ENCODE peak calls at places on chromosomes 2 and 18, in four cellular contexts. P, H, S and K are unnamed samples.
A peak's percentile ranks its signal among the peaks of the same experiment; 100 is the strongest.

GRCh38 chr18:58716046-58716766 is 44.9 kb downstream of the MALT1 start:
- DNase-seq in H (no peak), P (peak; percentile 8), S (no peak), K (no peak)

GRCh38 chr2:191631754-191632153 is 46.2 kb upstream of the NABP1 start:
- DNase-seq in P (no peak), H (no peak), S (peak; percentile 52), K (peak; percentile 55)

GRCh38 chr2:164504253-164504652 is 117.0 kb downstream of the GRB14 start:
- DNase-seq in H (no peak), P (no peak), S (peak; percentile 29), K (peak; percentile 1)

GRCh38 chr18:79496237-79496977 is 100.7 kb downstream of the NFATC1 start:
- DNase-seq in S (no peak), H (no peak), P (no peak), K (no peak)

GRCh38 chr2:222568866-222569265 is 87.0 kb downstream of the FARSB start:
- DNase-seq in S (no peak), P (no peak), H (no peak), K (peak; percentile 49)

GRCh38 chr18:58866261-58867232 is 1.9 kb downstream of the ZNF532 start:
- DNase-seq in S (no peak), H (no peak), P (no peak), K (no peak)

GRCh38 chr2:233556756-233557736 is 9.5 kb downstream of the USP40 start:
- DNase-seq in S (peak; percentile 84), P (no peak), H (no peak), K (peak; percentile 84)

GRCh38 chr18:21853020-21853419 is 112.4 kb downstream of the MIB1 start:
- DNase-seq in H (no peak), P (peak; percentile 17), S (no peak), K (no peak)

GRCh38 chr2:240995041-240995960 is 3.1 kb upstream of the SNED1 start:
- DNase-seq in H (no peak), S (no peak), P (no peak), K (no peak)

GRCh38 chr2:237064203-237065061 is 21.3 kb upstream of the COPS8 start:
- DNase-seq in H (no peak), P (no peak), S (no peak), K (no peak)

GRCh38 chr18:71001597-71001996 is 712.8 kb downstream of the SOCS6 start:
- DNase-seq in S (no peak), H (no peak), P (no peak), K (peak; percentile 73)